ENCODE peak calls at places on chromosomes 16 and 17, in seven cellular contexts. I, T, W, A, G, P and B are unnamed samples.

GRCh38 chr17:40884708-40885512 is at the start of gene KRT20:
- DNase-seq in I (no peak), T (no peak), W (no peak), A (no peak), G (no peak), P (no peak), B (peak)

GRCh38 chr17:83174859-83175550 is 95.6 kb downstream of the METRNL start:
- DNase-seq in I (no peak), T (no peak), W (no peak), A (no peak), G (no peak), P (no peak), B (no peak)

GRCh38 chr17:9875441-9875840 is 29.6 kb downstream of the RCVRN start:
- DNase-seq in I (no peak), T (no peak), W (peak), A (no peak), G (no peak), P (no peak), B (no peak)

GRCh38 chr16:88035292-88035691 is 84.1 kb downstream of the BANP start:
- DNase-seq in I (no peak), T (no peak), W (no peak), A (no peak), G (no peak), P (no peak), B (no peak)

GRCh38 chr17:10687497-10687896 is 9.8 kb downstream of the SCO1 start:
- DNase-seq in I (no peak), T (no peak), W (no peak), A (no peak), G (no peak), P (no peak), B (no peak)

GRCh38 chr17:42249681-42250446 is 26.3 kb downstream of the STAT5B start:
- DNase-seq in I (no peak), T (no peak), W (no peak), A (no peak), G (no peak), P (peak), B (no peak)

GRCh38 chr17:3732171-3732570 is 8.5 kb downstream of the HASPIN start:
- DNase-seq in I (no peak), T (no peak), W (no peak), A (peak), G (no peak), P (peak), B (no peak)

GRCh38 chr17:40605301-40605700 is 40.0 kb upstream of the CCR7 start:
- DNase-seq in I (no peak), T (no peak), W (no peak), A (no peak), G (no peak), P (no peak), B (no peak)

GRCh38 chr17:66426397-66427033 is 124.1 kb downstream of the PRKCA start:
- DNase-seq in I (no peak), T (peak), W (no peak), A (peak), G (peak), P (no peak), B (no peak)

GRCh38 chr16:57477531-57478202 is 8.6 kb downstream of the DOK4 start:
- DNase-seq in I (peak), T (no peak), W (no peak), A (no peak), G (no peak), P (no peak), B (no peak)

GRCh38 chr17:81551458-81552243 is 502 bp downstream of the FAAP100 start:
- DNase-seq in I (peak), T (no peak), W (no peak), A (peak), G (peak), P (no peak), B (peak)

GRCh38 chr16:53922805-53923645 is 219.1 kb downstream of the FTO start:
- DNase-seq in I (peak), T (no peak), W (no peak), A (no peak), G (no peak), P (no peak), B (no peak)

GRCh38 chr17:81991684-81992513 is 14.5 kb downstream of the ASPSCR1 start:
- DNase-seq in I (peak), T (no peak), W (no peak), A (peak), G (no peak), P (no peak), B (no peak)

GRCh38 chr17:75168998-75169397 is 13.8 kb downstream of the SUMO2 start:
- DNase-seq in I (no peak), T (no peak), W (no peak), A (no peak), G (no peak), P (no peak), B (no peak)

GRCh38 chr16:28589069-28589468 is 7.8 kb downstream of the SULT1A2 start:
- DNase-seq in I (no peak), T (no peak), W (no peak), A (no peak), G (no peak), P (no peak), B (no peak)

GRCh38 chr17:63150994-63151464 is 185.0 kb downstream of the TANC2 start:
- DNase-seq in I (peak), T (no peak), W (no peak), A (no peak), G (no peak), P (no peak), B (no peak)

GRCh38 chr17:33284022-33284421 is 9.1 kb downstream of the ASIC2 start:
- DNase-seq in I (no peak), T (no peak), W (no peak), A (peak), G (no peak), P (no peak), B (peak)

GRCh38 chr17:44372036-44372435 is 8.4 kb upstream of the FAM171A2 start:
- DNase-seq in I (no peak), T (no peak), W (no peak), A (no peak), G (no peak), P (no peak), B (no peak)

GRCh38 chr16:49780436-49780835 is 75.5 kb downstream of the ZNF423 start:
- DNase-seq in I (no peak), T (no peak), W (no peak), A (no peak), G (no peak), P (no peak), B (no peak)

GRCh38 chr16:22300427-22301071 is 3.3 kb downstream of the POLR3E start:
- DNase-seq in I (peak), T (no peak), W (no peak), A (peak), G (peak), P (no peak), B (peak)

GRCh38 chr17:37741334-37742113 is 3.3 kb downstream of the HNF1B start:
- DNase-seq in I (no peak), T (no peak), W (no peak), A (no peak), G (no peak), P (no peak), B (no peak)

GRCh38 chr17:27849474-27850185 is 43.5 kb downstream of the LYRM9 start:
- DNase-seq in I (no peak), T (no peak), W (no peak), A (no peak), G (no peak), P (no peak), B (no peak)

GRCh38 chr16:81424761-81425160 is 19.8 kb upstream of the CMIP start:
- DNase-seq in I (no peak), T (no peak), W (no peak), A (no peak), G (no peak), P (peak), B (no peak)

GRCh38 chr17:3594056-3594810 is 15.0 kb downstream of the TRPV1 start:
- DNase-seq in I (peak), T (no peak), W (no peak), A (no peak), G (no peak), P (no peak), B (no peak)

GRCh38 chr16:1451702-1452392 is 7.5 kb upstream of the CCDC154 start:
- DNase-seq in I (no peak), T (no peak), W (no peak), A (no peak), G (no peak), P (no peak), B (no peak)

GRCh38 chr16:87984868-87985267 is 33.6 kb downstream of the BANP start:
- DNase-seq in I (no peak), T (no peak), W (no peak), A (no peak), G (no peak), P (no peak), B (no peak)

GRCh38 chr16:11848842-11849241 is 2.5 kb downstream of the RSL1D1 start:
- DNase-seq in I (no peak), T (no peak), W (no peak), A (no peak), G (no peak), P (no peak), B (no peak)

GRCh38 chr17:1709403-1709891 is 730 bp downstream of the TLCD2 start:
- DNase-seq in I (peak), T (no peak), W (no peak), A (no peak), G (no peak), P (no peak), B (no peak)
- TF ChIP-seq JUND in I (no peak), T (no peak), W (no peak), A (no peak), G (no peak), P (no peak), B (no peak)

GRCh38 chr16:80346160-80346632 is 194.6 kb upstream of the DYNLRB2 start:
- DNase-seq in I (no peak), T (no peak), W (no peak), A (no peak), G (no peak), P (peak), B (no peak)
- TF ChIP-seq JUND in I (no peak), T (no peak), W (no peak), A (no peak), G (no peak), P (no peak), B (no peak)

DNA sequence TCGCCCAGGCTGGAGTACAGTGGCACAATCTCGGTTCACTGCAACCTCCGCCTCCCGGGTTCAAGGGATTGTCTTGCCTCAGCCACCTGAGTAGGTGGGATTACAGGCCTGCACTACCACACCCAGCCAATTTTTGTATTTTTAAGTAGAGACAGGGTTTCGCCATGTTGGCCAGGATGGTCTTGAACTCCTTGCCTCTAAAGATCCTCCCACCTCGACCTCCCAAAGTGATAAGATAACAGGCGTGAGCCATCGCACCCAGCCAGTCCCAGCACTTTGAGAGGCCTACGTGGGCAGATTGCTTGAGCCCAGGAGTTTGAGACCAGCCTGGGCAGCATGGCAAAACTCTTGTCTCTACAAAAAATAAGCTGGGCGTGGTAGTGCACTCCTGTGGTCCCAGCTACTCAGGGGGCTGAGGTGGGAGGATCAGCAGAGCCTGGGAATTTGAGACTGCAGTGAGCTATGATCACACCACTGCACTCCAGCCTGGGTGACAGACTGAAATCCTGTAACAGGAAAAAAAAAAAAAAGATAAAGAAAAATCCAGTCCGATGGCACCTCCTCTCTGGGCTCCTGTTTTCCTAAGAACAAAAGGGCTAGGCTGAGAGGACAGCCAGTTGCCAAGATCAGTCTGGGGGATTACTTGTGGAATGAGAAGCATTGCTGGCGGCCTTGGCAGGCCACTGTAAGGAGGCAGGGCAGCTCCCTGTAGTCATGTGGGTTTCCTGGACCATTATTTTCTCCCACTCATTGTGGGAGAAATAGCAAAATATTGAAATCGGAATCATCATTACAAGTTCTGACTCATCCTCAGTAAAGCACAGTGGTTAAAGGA is 3.0 kb upstream of the PIPOX start:
- DNase-seq in I (no peak), T (no peak), W (no peak), A (no peak), G (no peak), P (no peak), B (no peak)
- TF ChIP-seq JUND in I (no peak), T (no peak), W (no peak), A (no peak), G (no peak), P (no peak), B (no peak)

GRCh38 chr17:77352441-77352840 is 211.7 kb downstream of the SEC14L1 start:
- DNase-seq in I (no peak), T (no peak), W (no peak), A (no peak), G (no peak), P (no peak), B (no peak)
- TF ChIP-seq JUND in I (no peak), T (no peak), W (no peak), A (no peak), G (no peak), P (no peak), B (no peak)

DNA sequence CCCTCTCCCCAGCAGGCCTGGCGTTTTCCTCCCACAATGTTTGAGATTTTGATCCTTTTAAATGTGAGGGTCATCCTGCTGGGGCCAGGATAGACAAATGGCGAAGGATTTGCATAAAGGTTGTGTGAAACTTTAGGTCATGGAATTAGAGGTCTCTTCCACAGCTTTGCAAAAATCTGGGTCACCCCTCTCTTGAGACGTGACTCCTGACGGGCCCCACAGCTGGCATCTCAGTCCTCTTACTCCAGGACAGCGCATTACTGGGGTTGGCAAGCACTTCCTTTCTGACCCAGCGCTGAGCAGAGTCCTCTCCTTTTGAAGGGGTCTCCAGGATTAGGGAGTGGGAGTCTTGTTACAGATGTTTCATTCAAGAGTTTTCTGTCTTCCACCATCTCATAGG is 7.4 kb downstream of the ZNF629 start:
- DNase-seq in I (no peak), T (no peak), W (no peak), A (no peak), G (no peak), P (no peak), B (no peak)
- TF ChIP-seq JUND in I (no peak), T (no peak), W (no peak), A (no peak), G (no peak), P (no peak), B (no peak)

GRCh38 chr17:1298616-1299015 is 19.2 kb downstream of the TRARG1 start:
- DNase-seq in I (no peak), T (no peak), W (peak), A (no peak), G (peak), P (no peak), B (no peak)
- TF ChIP-seq JUND in I (no peak), T (no peak), W (no peak), A (no peak), G (no peak), P (no peak), B (no peak)

DNA sequence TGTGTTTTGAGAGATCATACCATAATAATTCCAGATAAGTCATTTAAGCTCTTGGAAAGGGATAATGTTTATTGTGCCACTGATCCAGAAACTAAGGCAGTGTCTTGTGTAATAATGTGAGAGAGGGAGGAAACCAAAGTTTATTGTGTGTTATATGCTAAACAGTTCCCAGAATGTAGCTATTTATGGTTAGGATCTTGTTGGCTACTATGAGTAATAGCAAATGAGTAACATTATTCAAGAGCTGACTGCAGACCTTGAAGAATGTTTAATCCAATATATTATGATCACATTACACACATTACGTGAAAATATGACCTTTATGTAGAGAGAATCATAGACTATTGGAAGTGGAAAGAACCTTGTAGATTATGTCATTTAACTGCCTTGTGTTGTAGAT is 139.5 kb downstream of the BCAS3 start:
- DNase-seq in I (no peak), T (no peak), W (no peak), A (no peak), G (no peak), P (no peak), B (no peak)
- TF ChIP-seq JUND in I (no peak), T (no peak), W (no peak), A (no peak), G (no peak), P (no peak), B (no peak)

GRCh38 chr17:77354420-77354720 is 213.6 kb downstream of the SEC14L1 start:
- DNase-seq in I (no peak), T (no peak), W (no peak), A (no peak), G (no peak), P (no peak), B (no peak)

GRCh38 chr17:77354721-77355455 is 214.1 kb downstream of the SEC14L1 start:
- DNase-seq in I (peak), T (no peak), W (no peak), A (peak), G (no peak), P (no peak), B (no peak)

GRCh38 chr17:77349976-77350830 is 209.4 kb downstream of the SEC14L1 start:
- DNase-seq in I (no peak), T (no peak), W (no peak), A (no peak), G (no peak), P (no peak), B (no peak)

GRCh38 chr17:77353684-77354419 is 213.1 kb downstream of the SEC14L1 start:
- DNase-seq in I (no peak), T (no peak), W (no peak), A (no peak), G (no peak), P (no peak), B (no peak)

GRCh38 chr17:77352996-77353395 is 212.2 kb downstream of the SEC14L1 start:
- DNase-seq in I (no peak), T (no peak), W (no peak), A (no peak), G (no peak), P (no peak), B (no peak)
- TF ChIP-seq JUND in I (no peak), T (no peak), W (no peak), A (no peak), G (no peak), P (no peak), B (no peak)

GRCh38 chr17:7557147-7557764 is 1.3 kb upstream of the TNFSF13 start:
- DNase-seq in I (no peak), T (no peak), W (no peak), A (peak), G (no peak), P (no peak), B (no peak)

GRCh38 chr17:7559307-7560171 is 989 bp downstream of the TNFSF13 start:
- DNase-seq in I (no peak), T (no peak), W (no peak), A (no peak), G (no peak), P (no peak), B (no peak)

GRCh38 chr17:7556627-7557026 is 1.9 kb upstream of the TNFSF13 start:
- DNase-seq in I (no peak), T (no peak), W (no peak), A (no peak), G (no peak), P (no peak), B (no peak)

GRCh38 chr17:7558544-7559306 is at the start of gene TNFSF13:
- DNase-seq in I (peak), T (no peak), W (no peak), A (no peak), G (no peak), P (no peak), B (peak)

GRCh38 chr17:7557825-7558543 is 566 bp upstream of the TNFSF13 start:
- DNase-seq in I (peak), T (no peak), W (no peak), A (peak), G (no peak), P (no peak), B (peak)
- TF ChIP-seq JUND in I (no peak), T (no peak), W (no peak), A (no peak), G (no peak), P (no peak), B (no peak)